ENCODE peak calls at places on chromosome X, in five cellular contexts. B is AG08396; K is left cardiac atrium; C is activated effector memory CD4-positive, alpha-beta T cell treated with Interleukin-2 at 50 U/mL for 16 hours; T is activated CD4-positive, CD25-positive, alpha-beta regulatory T cell. N is an unnamed sample.

GRCh38 chrX:97672138-97672537 is 788.4 kb downstream of the RPA4 start:
- DNase-seq in T (no peak), C (no peak), B (no peak), K (no peak), N (no peak)

GRCh38 chrX:39377773-39378172 is 576.5 kb downstream of the MID1IP1 start:
- DNase-seq in B (no peak), T (no peak), K (no peak), C (no peak), N (no peak)

GRCh38 chrX:31228415-31228832 is 156.6 kb upstream of the FTHL17 start:
- DNase-seq in T (no peak), K (peak), C (no peak), B (peak), N (no peak)

GRCh38 chrX:39613508-39613921 is 484.2 kb downstream of the BCOR start:
- DNase-seq in B (no peak), C (no peak), T (no peak), K (no peak), N (no peak)

GRCh38 chrX:118216488-118216887 is 99.9 kb upstream of the KLHL13 start:
- DNase-seq in B (no peak), C (no peak), T (no peak), K (no peak), N (no peak)

GRCh38 chrX:9873952-9874351 is 87.7 kb downstream of the SHROOM2 start:
- DNase-seq in B (peak), K (peak), C (peak), T (peak), N (no peak)

GRCh38 chrX:40057405-40057804 is 40.4 kb downstream of the BCOR start:
- DNase-seq in B (no peak), T (no peak), K (no peak), C (no peak), N (no peak)

GRCh38 chrX:111914398-111915092 is 38.6 kb downstream of the TRPC5OS start:
- DNase-seq in T (no peak), C (no peak), K (no peak), B (no peak), N (no peak)

GRCh38 chrX:134406230-134406794 is 53.7 kb upstream of the HPRT1 start:
- DNase-seq in T (no peak), K (no peak), B (no peak), C (no peak), N (no peak)

GRCh38 chrX:26952213-26952612 is 510.9 kb downstream of the PPP4R3C start:
- DNase-seq in K (no peak), C (no peak), B (no peak), T (no peak), N (no peak)

GRCh38 chrX:136094962-136095361 is 52.4 kb upstream of the FHL1 start:
- DNase-seq in B (no peak), K (no peak), C (no peak), T (no peak), N (no peak)

GRCh38 chrX:112760697-112761096 is 79.9 kb downstream of the AMOT start:
- DNase-seq in C (no peak), T (no peak), K (no peak), B (peak), N (no peak)

GRCh38 chrX:111284615-111285294 is 14.5 kb upstream of the CAPN6 start:
- DNase-seq in C (no peak), B (no peak), T (no peak), K (no peak), N (no peak)

GRCh38 chrX:68822641-68823410 is 6.0 kb upstream of the EFNB1 start:
- DNase-seq in C (no peak), T (no peak), K (peak), B (peak), N (no peak)

GRCh38 chrX:100743009-100743615 is 11.2 kb upstream of the SYTL4 start:
- DNase-seq in B (no peak), T (no peak), K (no peak), C (no peak), N (no peak)

GRCh38 chrX:1529328-1529727 is 7.7 kb downstream of the P2RY8 start:
- DNase-seq in K (no peak), C (no peak), T (no peak), B (no peak), N (no peak)

GRCh38 chrX:13983734-13984133 is 46.0 kb downstream of the GEMIN8 start:
- DNase-seq in T (no peak), K (no peak), C (no peak), B (no peak), N (no peak)

GRCh38 chrX:109485470-109486340 is 3.8 kb upstream of the GUCY2F start:
- DNase-seq in K (peak), B (peak), C (peak), T (peak), N (no peak)

GRCh38 chrX:21926527-21927278 is 13.8 kb upstream of the SMS start:
- DNase-seq in T (no peak), B (peak), C (no peak), K (no peak), N (peak)

GRCh38 chrX:13418126-13419091 is 98.6 kb upstream of the ATXN3L start:
- DNase-seq in B (peak), K (no peak), C (no peak), T (no peak), N (no peak)

GRCh38 chrX:46279925-46280313 is 265.3 kb downstream of the ZNF674 start:
- DNase-seq in B (peak), T (no peak), K (no peak), C (no peak), N (no peak)

GRCh38 chrX:30248854-30249253 is 1.9 kb downstream of the MAGEB1 start:
- DNase-seq in C (no peak), B (no peak), K (no peak), T (no peak), N (no peak)

GRCh38 chrX:106802388-106803275 is at the start of gene TBC1D8B:
- DNase-seq in T (no peak), C (no peak), K (peak), B (peak), N (peak)

GRCh38 chrX:17968367-17968766 is 107.3 kb upstream of the RAI2 start:
- DNase-seq in C (no peak), K (no peak), T (no peak), B (no peak), N (no peak)

GRCh38 chrX:107826286-107827136 is 845 bp downstream of the MID2 start:
- DNase-seq in B (peak), K (peak), C (peak), T (peak), N (no peak)

GRCh38 chrX:13815664-13816063 is 1.2 kb downstream of the GPM6B start:
- DNase-seq in T (no peak), K (no peak), B (no peak), C (no peak), N (no peak)

GRCh38 chrX:39756086-39756883 is 341.5 kb downstream of the BCOR start:
- DNase-seq in C (no peak), K (no peak), B (no peak), T (no peak), N (no peak)

GRCh38 chrX:46279214-46279924 is 265.9 kb downstream of the ZNF674 start:
- DNase-seq in C (no peak), B (no peak), T (no peak), K (no peak), N (no peak)